ENCODE peak calls at places on chromosomes 4 and X, in nine cellular contexts. Z is activated CD4-positive, alpha-beta T cell treated with anti-CD3 and anti-CD28 coated beads, Interleukin-2, amount 50 U/mL, for 24 hours; K is islet precursor cell; I is H9; N is neuronal stem cell; E is cortex of kidney; P is hypothalamus; U is right cardiac atrium; A is GDM1. H is an unnamed sample.

GRCh38 chr4:38782452-38783108 is at the start of gene TLR10:
- DNase-seq in P (no peak), E (no peak), N (peak), A (peak), Z (no peak), I (peak), U (peak), K (no peak), H (no peak)

GRCh38 chr4:23888421-23889319 is 1.2 kb downstream of the PPARGC1A start:
- DNase-seq in Z (no peak), K (peak), U (no peak), P (peak), A (no peak), N (no peak), I (no peak), E (no peak), H (peak)

GRCh38 chr4:15355464-15355863 is 72.4 kb upstream of the C1QTNF7 start:
- DNase-seq in E (no peak), N (no peak), Z (no peak), P (no peak), K (no peak), A (no peak), U (no peak), I (no peak), H (no peak)

GRCh38 chr4:78652282-78652876 is 100.8 kb downstream of the ANXA3 start:
- DNase-seq in I (no peak), N (no peak), E (no peak), K (no peak), Z (no peak), U (no peak), A (no peak), P (peak), H (no peak)

GRCh38 chr4:182143822-182144620 is 99.2 kb upstream of the TENM3 start:
- DNase-seq in N (peak), K (peak), U (peak), E (no peak), Z (no peak), P (peak), I (peak), A (no peak), H (peak)

GRCh38 chr4:139795915-139796314 is 130.3 kb downstream of the MGST2 start:
- DNase-seq in I (no peak), A (no peak), U (no peak), K (no peak), N (no peak), Z (no peak), P (no peak), E (no peak), H (no peak)

GRCh38 chr4:177632481-177632880 is 190.2 kb upstream of the AGA start:
- DNase-seq in E (no peak), U (no peak), N (no peak), P (no peak), A (no peak), K (no peak), I (no peak), Z (no peak), H (no peak)

GRCh38 chrX:118024482-118024881 is 92.1 kb downstream of the KLHL13 start:
- DNase-seq in E (no peak), A (no peak), K (no peak), I (no peak), N (no peak), U (no peak), P (no peak), Z (no peak), H (no peak)

GRCh38 chrX:3938587-3938986 is 225.1 kb upstream of the PRKX start:
- DNase-seq in N (no peak), Z (no peak), E (no peak), P (no peak), U (no peak), I (no peak), K (no peak), A (no peak), H (no peak)

GRCh38 chr4:173168396-173169177 is at the start of gene GALNT7:
- DNase-seq in E (no peak), A (peak), Z (peak), P (peak), I (peak), U (peak), K (peak), N (peak), H (peak)

GRCh38 chr4:7435411-7436095 is 823 bp upstream of the PSAPL1 start:
- DNase-seq in N (no peak), K (no peak), U (peak), Z (no peak), A (no peak), E (no peak), I (no peak), P (no peak), H (no peak)

GRCh38 chr4:183350317-183351071 is 28.3 kb upstream of the CLDN24 start:
- DNase-seq in A (no peak), I (peak), U (no peak), N (no peak), P (no peak), K (peak), E (no peak), Z (no peak), H (no peak)

GRCh38 chrX:39337461-39337860 is 536.2 kb downstream of the MID1IP1 start:
- DNase-seq in E (no peak), P (no peak), N (no peak), I (no peak), A (no peak), K (no peak), U (no peak), Z (no peak), H (peak)

GRCh38 chr4:107931775-107932321 is 499 bp downstream of the CYP2U1 start:
- DNase-seq in P (peak), N (no peak), I (no peak), K (no peak), Z (no peak), A (no peak), E (no peak), U (no peak), H (peak)

GRCh38 chrX:10038585-10038984 is 71.4 kb downstream of the CLDN34 start:
- DNase-seq in P (no peak), N (no peak), U (no peak), K (peak), I (no peak), A (no peak), Z (no peak), E (no peak), H (no peak)

GRCh38 chrX:127621780-127622179 is 430.4 kb downstream of the ACTRT1 start:
- DNase-seq in E (no peak), U (no peak), N (no peak), A (no peak), P (no peak), Z (no peak), K (no peak), I (no peak), H (no peak)

GRCh38 chr4:130632731-130633604 is 1537.0 kb downstream of the C4orf33 start:
- DNase-seq in Z (no peak), E (no peak), A (no peak), P (no peak), I (no peak), N (no peak), U (no peak), K (peak), H (no peak)

GRCh38 chr4:113504422-113504821 is 257.1 kb downstream of the CAMK2D start:
- DNase-seq in I (no peak), A (no peak), U (no peak), E (no peak), Z (no peak), K (no peak), N (no peak), P (no peak), H (no peak)

GRCh38 chr4:1488357-1488756 is 82.1 kb upstream of the NKX1-1 start:
- DNase-seq in Z (no peak), N (no peak), K (no peak), I (no peak), P (no peak), U (no peak), A (no peak), E (no peak), H (no peak)

GRCh38 chrX:1903380-1903935 is 288.6 kb downstream of the ASMT start:
- DNase-seq in K (no peak), A (no peak), P (no peak), U (no peak), I (no peak), Z (no peak), N (no peak), E (no peak), H (no peak)